ENCODE peak calls at places on chromosomes 5 and 9, in seven cellular contexts. O is CD4-positive, CD25-positive, alpha-beta regulatory T cell; J is activated effector memory CD4-positive, alpha-beta T cell treated with anti-CD3 and anti-CD28 coated beads, Interleukin-2, amount 50 U/mL, for 16 hours; M is A549; V is endothelial cell; G is adrenal gland; A is T-helper 2 cell. C is an unnamed sample.

GRCh38 chr9:131138676-131139075 is 13.3 kb downstream of the NUP214 start:
- DNase-seq in O (no peak), J (no peak), M (no peak), V (no peak), G (no peak), A (no peak), C (no peak)

GRCh38 chr5:134436523-134437339 is 25.1 kb upstream of the CDKN2AIPNL start:
- DNase-seq in O (peak), J (peak), M (peak), V (peak), G (peak), A (no peak), C (peak)

GRCh38 chr5:61347088-61347487 is 15.0 kb downstream of the ZSWIM6 start:
- DNase-seq in O (no peak), J (no peak), M (peak), V (no peak), G (no peak), A (no peak), C (no peak)

GRCh38 chr5:134845335-134845851 is 375 bp upstream of the C5orf24 start:
- DNase-seq in O (no peak), J (no peak), M (no peak), V (no peak), G (no peak), A (no peak), C (no peak)

GRCh38 chr9:81685763-81686613 is 3.4 kb downstream of the TLE1 start:
- DNase-seq in O (no peak), J (no peak), M (peak), V (no peak), G (no peak), A (no peak), C (no peak)

GRCh38 chr5:10699281-10699874 is 61.7 kb downstream of the DAP start:
- DNase-seq in O (no peak), J (no peak), M (no peak), V (no peak), G (no peak), A (no peak), C (no peak)

GRCh38 chr5:79488058-79488457 is 25.9 kb downstream of the HOMER1 start:
- DNase-seq in O (no peak), J (no peak), M (no peak), V (no peak), G (no peak), A (no peak), C (no peak)

GRCh38 chr5:66554211-66554610 is 42.0 kb upstream of the MAST4 start:
- DNase-seq in O (no peak), J (no peak), M (no peak), V (no peak), G (no peak), A (no peak), C (no peak)

GRCh38 chr9:109739760-109740159 is 40.2 kb upstream of the PALM2AKAP2 start:
- DNase-seq in O (no peak), J (no peak), M (no peak), V (no peak), G (no peak), A (no peak), C (no peak)

GRCh38 chr9:100322954-100323536 is 29.7 kb downstream of the TEX10 start:
- DNase-seq in O (peak), J (peak), M (peak), V (peak), G (peak), A (no peak), C (no peak)

GRCh38 chr9:105150991-105151685 is 93.3 kb upstream of the SLC44A1 start:
- DNase-seq in O (no peak), J (no peak), M (peak), V (no peak), G (no peak), A (no peak), C (no peak)

GRCh38 chr5:142611154-142611553 is 74.7 kb downstream of the FGF1 start:
- DNase-seq in O (peak), J (peak), M (peak), V (peak), G (peak), A (peak), C (peak)

GRCh38 chr5:142864293-142865260 is 94.4 kb downstream of the ARHGAP26 start:
- DNase-seq in O (peak), J (no peak), M (peak), V (no peak), G (no peak), A (no peak), C (no peak)

GRCh38 chr5:43065384-43066230 is 25.5 kb upstream of the ANXA2R start:
- DNase-seq in O (peak), J (peak), M (peak), V (peak), G (peak), A (peak), C (peak)

GRCh38 chr5:106940986-106941385 is 729.8 kb downstream of the EFNA5 start:
- DNase-seq in O (no peak), J (no peak), M (peak), V (no peak), G (no peak), A (no peak), C (no peak)

GRCh38 chr5:10445352-10445751 is 3.7 kb downstream of the ROPN1L start:
- DNase-seq in O (peak), J (no peak), M (no peak), V (no peak), G (no peak), A (no peak), C (no peak)

GRCh38 chr5:40334242-40334635 is 345.5 kb upstream of the PTGER4 start:
- DNase-seq in O (no peak), J (no peak), M (no peak), V (no peak), G (no peak), A (no peak), C (no peak)

GRCh38 chr9:103530934-103531333 is 535.8 kb downstream of the CYLC2 start:
- DNase-seq in O (no peak), J (no peak), M (no peak), V (no peak), G (no peak), A (no peak), C (no peak)

GRCh38 chr5:150138551-150139265 is 16.9 kb downstream of the PDGFRB start:
- DNase-seq in O (no peak), J (no peak), M (no peak), V (peak), G (peak), A (no peak), C (no peak)

GRCh38 chr9:131734165-131734610 is 5.7 kb downstream of the RAPGEF1 start:
- DNase-seq in O (peak), J (peak), M (peak), V (no peak), G (peak), A (no peak), C (peak)

GRCh38 chr9:14526504-14526903 is 166.7 kb downstream of the ZDHHC21 start:
- DNase-seq in O (no peak), J (no peak), M (no peak), V (no peak), G (no peak), A (no peak), C (no peak)

GRCh38 chr9:91302831-91303230 is 58.9 kb downstream of the AUH start:
- DNase-seq in O (no peak), J (no peak), M (peak), V (no peak), G (no peak), A (no peak), C (no peak)

C was measured in T-helper 22 cell.